ENCODE peak calls at places on chromosomes 4 and X, in five cellular contexts. K is progenitor cell of endocrine pancreas, Q is PC-3, V is A549, L is AG09319. P is an unnamed sample.

GRCh38 chrX:100615015-100615414 is 21.6 kb downstream of the TSPAN6 start:
- DNase-seq in V (peak; percentile 60), Q (peak; percentile 78), L (peak; percentile 12), K (no peak), P (no peak)

GRCh38 chrX:10656214-10656613 is 35.8 kb upstream of the MID1 start:
- DNase-seq in V (no peak), Q (no peak), K (no peak), L (no peak), P (no peak)

GRCh38 chr4:187128226-187128625 is 404.6 kb upstream of the FAT1 start:
- DNase-seq in L (no peak), K (no peak), V (no peak), Q (peak; percentile 40), P (no peak)

GRCh38 chrX:101483705-101484104 is 1.6 kb upstream of the ARMCX4 start:
- DNase-seq in V (no peak), Q (no peak), L (no peak), K (no peak), P (no peak)

GRCh38 chr4:159363376-159363775 is 260.5 kb downstream of the RAPGEF2 start:
- DNase-seq in L (no peak), K (no peak), Q (no peak), V (no peak), P (no peak)

GRCh38 chrX:47321386-47321785 is 49.0 kb upstream of the ZNF157 start:
- DNase-seq in K (peak; percentile 57), L (peak; percentile 10), Q (no peak), V (peak; percentile 8), P (peak; percentile 68)

GRCh38 chr4:163988921-163989320 is 494.4 kb downstream of the TMA16 start:
- DNase-seq in K (no peak), V (no peak), Q (no peak), L (no peak), P (no peak)

GRCh38 chr4:101258782-101259353 is 88.5 kb downstream of the PPP3CA start:
- DNase-seq in V (no peak), Q (no peak), L (no peak), K (no peak), P (no peak)

GRCh38 chrX:1599791-1600405 is 8.5 kb downstream of the AKAP17A start:
- DNase-seq in K (no peak), V (no peak), L (no peak), Q (no peak), P (no peak)

GRCh38 chrX:1596676-1597344 is 5.4 kb downstream of the AKAP17A start:
- DNase-seq in Q (no peak), K (no peak), V (no peak), L (no peak), P (no peak)

GRCh38 chrX:1597345-1598020 is 6.1 kb downstream of the AKAP17A start:
- DNase-seq in K (no peak), V (no peak), L (no peak), Q (no peak), P (no peak)

GRCh38 chrX:1598876-1599790 is 7.7 kb downstream of the AKAP17A start:
- DNase-seq in V (no peak), Q (no peak), K (no peak), L (no peak), P (no peak)

DNA sequence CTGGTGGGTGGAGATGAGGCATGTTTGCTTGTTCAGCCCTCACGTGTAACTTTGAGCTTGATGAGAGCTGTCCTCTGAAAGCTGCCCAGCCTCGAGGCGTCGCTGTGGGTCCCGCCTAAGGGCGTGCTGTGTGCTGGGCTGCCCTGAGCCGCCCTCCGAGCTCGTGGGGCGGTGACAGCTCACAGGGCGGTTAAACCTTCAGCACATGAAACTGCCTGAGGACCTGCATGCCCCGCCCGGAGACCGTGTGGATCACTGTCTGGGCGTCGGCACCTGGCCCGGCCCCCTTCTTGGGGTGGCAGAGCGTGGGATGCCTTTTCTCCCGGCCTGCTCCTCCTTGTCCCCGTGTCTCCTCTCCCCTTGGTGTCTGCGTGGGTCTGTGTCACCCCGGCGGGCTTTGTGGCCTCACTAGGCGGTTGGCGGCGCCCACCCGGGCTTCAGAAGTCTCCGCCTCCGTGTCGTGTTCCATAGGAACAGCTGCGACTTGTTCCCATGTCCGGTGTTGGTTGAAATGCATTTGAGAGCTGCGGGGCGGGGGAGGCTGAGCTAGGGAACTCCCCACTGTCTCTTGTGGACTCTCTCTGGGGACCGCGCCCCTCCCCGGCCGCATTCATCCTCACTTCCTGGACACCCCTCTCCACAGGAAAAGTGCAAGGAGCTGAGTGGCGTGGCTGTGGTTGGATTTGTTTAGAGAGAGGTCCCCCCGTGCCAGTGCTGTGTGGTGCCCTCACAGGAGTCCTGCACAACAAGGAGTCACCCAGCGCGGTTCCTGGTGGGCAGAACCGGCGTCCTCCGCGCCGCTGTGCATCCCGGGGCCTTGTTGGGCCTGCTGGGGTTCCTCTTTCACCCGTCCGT is 6.8 kb downstream of the AKAP17A start:
- DNase-seq in K (no peak), Q (no peak), V (no peak), L (no peak), P (no peak)
- TF ChIP-seq CTCF in K (no peak), Q (no peak), V (no peak), L (no peak), P (no peak)

DNA sequence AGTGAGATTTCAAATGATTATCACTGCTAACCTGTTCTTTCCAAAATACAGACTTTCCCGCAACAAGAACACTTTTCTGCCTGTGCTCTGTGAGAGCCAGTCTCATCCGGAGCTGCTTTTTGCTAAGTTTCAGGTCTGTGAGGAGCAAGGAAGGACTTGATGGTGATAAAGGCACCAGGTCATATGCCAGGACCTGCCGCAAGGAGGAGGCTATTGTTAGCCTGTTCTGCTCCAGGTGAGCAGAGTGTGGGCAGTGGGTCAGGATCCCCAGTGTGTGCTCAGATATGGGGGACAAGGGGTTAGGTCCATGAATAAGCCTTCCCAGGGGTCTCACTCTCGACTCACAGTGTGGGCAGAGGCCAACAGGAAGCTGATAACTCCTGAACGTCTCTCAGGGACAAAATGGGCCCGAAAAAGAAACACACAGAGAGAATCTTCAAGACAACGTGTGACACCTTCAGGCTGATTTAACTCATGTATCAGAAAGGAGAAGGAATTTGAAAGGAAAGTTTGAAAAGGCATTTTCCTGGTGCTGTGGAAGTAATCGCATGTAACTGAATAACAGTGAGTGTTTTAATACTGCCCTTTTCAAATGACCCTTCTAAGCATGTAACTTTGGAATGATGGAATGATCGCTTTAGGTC is 57.7 kb upstream of the PDLIM3 start:
- DNase-seq in L (no peak), Q (no peak), K (no peak), V (peak; percentile 7), P (no peak)
- TF ChIP-seq CTCF in L (no peak), Q (no peak), K (no peak), V (no peak), P (no peak)

DNA sequence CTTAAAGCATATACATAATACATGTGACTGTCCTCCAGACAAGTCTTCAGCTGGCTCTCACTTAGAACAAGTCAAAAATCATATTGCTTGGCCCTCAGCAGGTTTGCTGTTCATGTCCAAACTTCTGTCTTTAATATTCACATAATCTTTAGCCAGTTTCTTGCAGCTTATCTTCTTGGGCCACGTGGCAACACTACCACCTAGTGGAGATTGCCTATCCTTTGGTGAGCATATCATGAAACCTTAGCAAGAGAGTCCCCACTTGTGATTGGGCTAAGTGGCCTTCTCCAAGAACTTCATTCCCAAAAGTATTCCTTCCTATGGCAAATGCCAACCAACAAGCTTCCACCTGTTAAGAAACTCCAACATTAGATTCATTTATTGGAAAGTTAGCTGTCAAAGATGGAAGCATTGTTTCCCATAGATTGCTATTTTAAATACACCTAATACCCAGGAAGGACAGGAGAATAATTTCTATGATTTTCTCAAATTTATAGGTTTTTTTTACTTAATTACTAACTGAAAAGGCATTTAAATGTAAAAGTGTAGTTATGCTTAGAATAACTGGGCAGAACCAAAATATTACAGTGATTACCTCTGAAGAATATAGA is 231.9 kb upstream of the INTU start:
- DNase-seq in V (peak; percentile 66), K (peak; percentile 35), Q (peak; percentile 68), L (peak; percentile 65), P (peak; percentile 57)
- TF ChIP-seq CTCF in V (peak; percentile 51), K (peak; percentile 78), Q (peak; percentile 75), L (peak; percentile 95), P (peak; percentile 77)

GRCh38 chr4:23717528-23718248 is 172.2 kb downstream of the PPARGC1A start:
- DNase-seq in L (no peak), K (no peak), V (peak; percentile 25), Q (peak; percentile 43), P (no peak)
- TF ChIP-seq CTCF in L (peak; percentile 33), K (peak; percentile 52), V (peak; percentile 12), Q (peak; percentile 57), P (peak; percentile 68)

DNA sequence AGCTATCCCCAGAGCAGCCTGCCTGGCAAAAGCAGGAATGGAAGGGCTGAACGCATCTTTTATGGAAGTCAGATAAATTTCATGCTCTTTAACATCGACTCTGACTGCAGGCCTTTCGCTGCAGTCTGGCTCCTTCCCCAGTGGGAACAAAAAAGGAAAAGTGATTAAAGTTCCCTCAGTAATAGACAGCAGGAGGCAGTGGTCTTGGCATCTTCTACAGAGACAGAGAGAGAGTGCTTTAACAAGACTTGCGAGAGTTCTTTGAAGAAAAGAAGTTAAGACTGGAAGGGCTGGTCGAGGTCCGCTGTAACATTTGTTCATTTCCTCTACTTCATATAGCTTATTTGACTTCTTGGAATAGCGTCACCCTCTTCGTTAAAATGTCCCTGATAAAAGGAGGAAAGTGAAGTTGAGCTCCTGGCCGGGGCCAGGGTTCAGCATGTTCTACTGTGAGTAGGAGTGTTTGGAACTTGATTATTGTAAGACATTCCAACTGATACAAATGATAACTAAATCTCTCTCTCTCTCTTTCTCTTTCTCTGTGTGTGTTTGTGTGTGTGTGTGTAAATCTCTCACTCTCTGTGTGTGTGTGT is 179.8 kb downstream of the SLIT2 start:
- DNase-seq in L (no peak), K (no peak), Q (no peak), V (no peak), P (no peak)
- TF ChIP-seq CTCF in L (peak; percentile 12), K (no peak), Q (no peak), V (no peak), P (no peak)

P was measured in neural crest cell.